ENCODE peak calls at places on chromosomes 5 and 9, in nine cellular contexts. X, Z, E, G, K, Q, J, S and U are unnamed samples.

GRCh38 chr5:38651806-38652205 is 95.4 kb upstream of the LIFR start:
- DNase-seq in X (no peak), Z (no peak), E (no peak), G (no peak), K (no peak), Q (no peak), J (no peak), S (no peak), U (no peak)

GRCh38 chr5:172881691-172882370 is 47.8 kb downstream of the ERGIC1 start:
- DNase-seq in X (no peak), Z (no peak), E (peak; percentile 96), G (no peak), K (no peak), Q (no peak), J (no peak), S (peak; percentile 24), U (peak; percentile 22)

GRCh38 chr9:13027834-13028233 is 251.7 kb downstream of the MPDZ start:
- DNase-seq in X (no peak), Z (no peak), E (no peak), G (no peak), K (no peak), Q (peak; percentile 1), J (no peak), S (no peak), U (no peak)

GRCh38 chr5:177468329-177469058 is 4.9 kb downstream of the DBN1 start:
- DNase-seq in X (no peak), Z (peak; percentile 69), E (peak; percentile 56), G (peak; percentile 82), K (no peak), Q (no peak), J (no peak), S (no peak), U (no peak)

GRCh38 chr5:1008451-1009358 is at the start of gene NKD2:
- DNase-seq in X (no peak), Z (peak; percentile 37), E (no peak), G (no peak), K (peak; percentile 23), Q (no peak), J (no peak), S (peak; percentile 47), U (peak; percentile 42)

GRCh38 chr5:145598184-145598583 is 237.0 kb downstream of the PRELID2 start:
- DNase-seq in X (no peak), Z (no peak), E (no peak), G (peak; percentile 46), K (no peak), Q (no peak), J (no peak), S (no peak), U (no peak)

GRCh38 chr5:89011778-89012320 is 128.9 kb upstream of the MEF2C start:
- DNase-seq in X (no peak), Z (no peak), E (no peak), G (no peak), K (no peak), Q (no peak), J (no peak), S (no peak), U (no peak)

GRCh38 chr5:151159649-151160373 is 2.2 kb upstream of the ANXA6 start:
- DNase-seq in X (no peak), Z (no peak), E (no peak), G (no peak), K (no peak), Q (no peak), J (no peak), S (no peak), U (no peak)

GRCh38 chr9:120710110-120710981 is 3.9 kb downstream of the MEGF9 start:
- DNase-seq in X (no peak), Z (no peak), E (no peak), G (peak; percentile 43), K (peak; percentile 79), Q (no peak), J (no peak), S (peak; percentile 12), U (peak; percentile 37)

GRCh38 chr5:24547127-24547526 is 97.7 kb downstream of the CDH10 start:
- DNase-seq in X (no peak), Z (no peak), E (no peak), G (no peak), K (no peak), Q (no peak), J (no peak), S (no peak), U (no peak)

GRCh38 chr9:113299800-113300292 is 3.3 kb downstream of the RNF183 start:
- DNase-seq in X (no peak), Z (no peak), E (no peak), G (peak; percentile 21), K (no peak), Q (no peak), J (no peak), S (no peak), U (no peak)

GRCh38 chr5:86997501-86997900 is 270.2 kb upstream of the RASA1 start:
- DNase-seq in X (no peak), Z (no peak), E (peak; percentile 4), G (no peak), K (no peak), Q (no peak), J (no peak), S (no peak), U (no peak)

GRCh38 chr5:171858303-171858702 is 72.7 kb downstream of the SMIM23 start:
- DNase-seq in X (no peak), Z (no peak), E (no peak), G (peak; percentile 16), K (no peak), Q (no peak), J (no peak), S (peak; percentile 24), U (no peak)

GRCh38 chr9:36402536-36402935 is 2.5 kb upstream of the RNF38 start:
- DNase-seq in X (no peak), Z (no peak), E (no peak), G (no peak), K (no peak), Q (no peak), J (no peak), S (no peak), U (no peak)

GRCh38 chr5:96934291-96934694 is 1.6 kb upstream of the LNPEP start:
- DNase-seq in X (no peak), Z (no peak), E (no peak), G (no peak), K (peak; percentile 36), Q (no peak), J (no peak), S (no peak), U (no peak)

GRCh38 chr5:53679261-53679660 is 118.8 kb downstream of the NDUFS4 start:
- DNase-seq in X (no peak), Z (no peak), E (peak; percentile 75), G (peak; percentile 47), K (no peak), Q (peak; percentile 2), J (no peak), S (no peak), U (no peak)

GRCh38 chr9:134870311-134870694 is 10.3 kb upstream of the FCN2 start:
- DNase-seq in X (no peak), Z (no peak), E (no peak), G (no peak), K (no peak), Q (no peak), J (no peak), S (no peak), U (no peak)

GRCh38 chr9:134014946-134015345 is 10.3 kb upstream of the BRD3OS start:
- DNase-seq in X (no peak), Z (no peak), E (no peak), G (peak; percentile 63), K (peak; percentile 27), Q (no peak), J (no peak), S (no peak), U (no peak)

GRCh38 chr5:44048268-44048984 is 340.8 kb downstream of the FGF10 start:
- DNase-seq in X (no peak), Z (no peak), E (no peak), G (no peak), K (no peak), Q (peak; percentile 19), J (no peak), S (no peak), U (no peak)

GRCh38 chr5:158194561-158194961 is 335.6 kb upstream of the CLINT1 start:
- DNase-seq in X (no peak), Z (no peak), E (no peak), G (no peak), K (no peak), Q (no peak), J (no peak), S (no peak), U (no peak)

GRCh38 chr5:57338068-57338848 is 144.4 kb downstream of the ACTBL2 start:
- DNase-seq in X (no peak), Z (no peak), E (no peak), G (peak; percentile 45), K (peak; percentile 51), Q (no peak), J (no peak), S (peak; percentile 15), U (peak; percentile 22)

GRCh38 chr5:137310051-137310730 is 188.9 kb downstream of the SPOCK1 start:
- DNase-seq in X (peak; percentile 63), Z (no peak), E (peak; percentile 87), G (peak; percentile 93), K (peak; percentile 83), Q (peak; percentile 90), J (no peak), S (no peak), U (no peak)

GRCh38 chr5:139752506-139753350 is 42.9 kb upstream of the PSD2 start:
- DNase-seq in X (no peak), Z (no peak), E (peak; percentile 43), G (peak; percentile 66), K (peak; percentile 30), Q (no peak), J (no peak), S (peak; percentile 40), U (peak; percentile 45)

GRCh38 chr5:142883025-142883424 is 112.8 kb downstream of the ARHGAP26 start:
- DNase-seq in X (peak; percentile 86), Z (peak; percentile 35), E (peak; percentile 77), G (no peak), K (no peak), Q (no peak), J (no peak), S (no peak), U (no peak)

GRCh38 chr5:103454774-103455173 is 107.8 kb downstream of the NUDT12 start:
- DNase-seq in X (no peak), Z (no peak), E (no peak), G (no peak), K (no peak), Q (no peak), J (no peak), S (no peak), U (no peak)

GRCh38 chr5:108516771-108517170 is 134.9 kb upstream of the FBXL17 start:
- DNase-seq in X (no peak), Z (no peak), E (no peak), G (no peak), K (no peak), Q (no peak), J (no peak), S (no peak), U (no peak)

GRCh38 chr5:143557061-143557818 is 153.8 kb upstream of the NR3C1 start:
- DNase-seq in X (no peak), Z (no peak), E (peak; percentile 37), G (peak; percentile 77), K (no peak), Q (no peak), J (no peak), S (no peak), U (no peak)

GRCh38 chr9:128282500-128282899 is 6.4 kb downstream of the SWI5 start:
- DNase-seq in X (peak; percentile 27), Z (no peak), E (peak; percentile 73), G (peak; percentile 54), K (no peak), Q (no peak), J (no peak), S (no peak), U (no peak)

GRCh38 chr5:154293219-154293618 is 102.7 kb downstream of the GALNT10 start:
- DNase-seq in X (no peak), Z (no peak), E (no peak), G (no peak), K (no peak), Q (no peak), J (no peak), S (no peak), U (no peak)

GRCh38 chr9:120477534-120478001 is 102.4 kb downstream of the CDK5RAP2 start:
- DNase-seq in X (no peak), Z (peak; percentile 66), E (peak; percentile 82), G (peak; percentile 91), K (peak; percentile 40), Q (peak; percentile 75), J (no peak), S (peak; percentile 41), U (peak; percentile 42)

GRCh38 chr9:86734762-86735161 is 212.5 kb downstream of the GAS1 start:
- DNase-seq in X (no peak), Z (no peak), E (peak; percentile 14), G (no peak), K (no peak), Q (peak; percentile 66), J (no peak), S (no peak), U (no peak)